ENCODE peak calls at places on chromosome 10, in seven cellular contexts. One of them, this sample, is unnamed.

GRCh38 chr10:59012839-59013238 is 163.6 kb upstream of the PHYHIPL start:
- DNase-seq in neural progenitor cell: no peak
- DNase-seq in HCT116: no peak
- DNase-seq in SK-N-SH: no peak
- DNase-seq in MM.1S: no peak
- DNase-seq in GM23248: no peak
- DNase-seq in GM23338: no peak
- DNase-seq in this sample: no peak

GRCh38 chr10:124570646-124571045 is 109.0 kb downstream of the LHPP start:
- DNase-seq in neural progenitor cell: no peak
- DNase-seq in HCT116: no peak
- DNase-seq in SK-N-SH: no peak
- DNase-seq in MM.1S: no peak
- DNase-seq in GM23248: no peak
- DNase-seq in GM23338: no peak
- DNase-seq in this sample: no peak

GRCh38 chr10:119516381-119517234 is 25.9 kb downstream of the RGS10 start:
- DNase-seq in neural progenitor cell: no peak
- DNase-seq in HCT116: no peak
- DNase-seq in SK-N-SH: no peak
- DNase-seq in MM.1S: peak; percentile 80
- DNase-seq in GM23248: no peak
- DNase-seq in GM23338: no peak
- DNase-seq in this sample: no peak

GRCh38 chr10:44517635-44518034 is 132.7 kb upstream of the CXCL12 start:
- DNase-seq in neural progenitor cell: peak; percentile 17
- DNase-seq in HCT116: peak; percentile 10
- DNase-seq in SK-N-SH: peak; percentile 6
- DNase-seq in MM.1S: no peak
- DNase-seq in GM23248: peak; percentile 18
- DNase-seq in GM23338: peak; percentile 68
- DNase-seq in this sample: no peak

GRCh38 chr10:84336406-84336805 is 8.0 kb downstream of the CCSER2 start:
- DNase-seq in neural progenitor cell: no peak
- DNase-seq in HCT116: no peak
- DNase-seq in SK-N-SH: no peak
- DNase-seq in MM.1S: no peak
- DNase-seq in GM23248: no peak
- DNase-seq in GM23338: peak; percentile 31
- DNase-seq in this sample: no peak

GRCh38 chr10:95273393-95274312 is 17.1 kb downstream of the PDLIM1 start:
- DNase-seq in neural progenitor cell: no peak
- DNase-seq in HCT116: no peak
- DNase-seq in SK-N-SH: no peak
- DNase-seq in MM.1S: no peak
- DNase-seq in GM23248: peak; percentile 90
- DNase-seq in GM23338: no peak
- DNase-seq in this sample: peak; percentile 80

GRCh38 chr10:29895436-29895835 is 163.9 kb downstream of the JCAD start:
- DNase-seq in neural progenitor cell: peak; percentile 41
- DNase-seq in HCT116: no peak
- DNase-seq in SK-N-SH: peak; percentile 14
- DNase-seq in MM.1S: no peak
- DNase-seq in GM23248: peak; percentile 84
- DNase-seq in GM23338: peak; percentile 37
- DNase-seq in this sample: peak; percentile 37

GRCh38 chr10:79244841-79245504 is 102.3 kb upstream of the PPIF start:
- DNase-seq in neural progenitor cell: no peak
- DNase-seq in HCT116: no peak
- DNase-seq in SK-N-SH: no peak
- DNase-seq in MM.1S: peak; percentile 90
- DNase-seq in GM23248: peak; percentile 52
- DNase-seq in GM23338: no peak
- DNase-seq in this sample: no peak

GRCh38 chr10:15789793-15790525 is 70.2 kb upstream of the ITGA8 start:
- DNase-seq in neural progenitor cell: no peak
- DNase-seq in HCT116: no peak
- DNase-seq in SK-N-SH: no peak
- DNase-seq in MM.1S: no peak
- DNase-seq in GM23248: peak; percentile 88
- DNase-seq in GM23338: no peak
- DNase-seq in this sample: no peak

GRCh38 chr10:93711891-93712290 is 9.5 kb upstream of the FRA10AC1 start:
- DNase-seq in neural progenitor cell: no peak
- DNase-seq in HCT116: no peak
- DNase-seq in SK-N-SH: no peak
- DNase-seq in MM.1S: no peak
- DNase-seq in GM23248: peak; percentile 29
- DNase-seq in GM23338: no peak
- DNase-seq in this sample: no peak

GRCh38 chr10:93712593-93712992 is 10.2 kb upstream of the FRA10AC1 start:
- DNase-seq in neural progenitor cell: no peak
- DNase-seq in HCT116: no peak
- DNase-seq in SK-N-SH: no peak
- DNase-seq in MM.1S: no peak
- DNase-seq in GM23248: no peak
- DNase-seq in GM23338: no peak
- DNase-seq in this sample: no peak

GRCh38 chr10:93718937-93719725 is 16.7 kb upstream of the FRA10AC1 start:
- DNase-seq in neural progenitor cell: peak; percentile 31
- DNase-seq in HCT116: no peak
- DNase-seq in SK-N-SH: no peak
- DNase-seq in MM.1S: no peak
- DNase-seq in GM23248: no peak
- DNase-seq in GM23338: peak; percentile 30
- DNase-seq in this sample: no peak

GRCh38 chr10:93716771-93717170 is 14.4 kb upstream of the FRA10AC1 start:
- DNase-seq in neural progenitor cell: no peak
- DNase-seq in HCT116: no peak
- DNase-seq in SK-N-SH: no peak
- DNase-seq in MM.1S: no peak
- DNase-seq in GM23248: no peak
- DNase-seq in GM23338: no peak
- DNase-seq in this sample: no peak

GRCh38 chr10:93715345-93715744 is 13.0 kb upstream of the FRA10AC1 start:
- DNase-seq in neural progenitor cell: no peak
- DNase-seq in HCT116: no peak
- DNase-seq in SK-N-SH: no peak
- DNase-seq in MM.1S: no peak
- DNase-seq in GM23248: no peak
- DNase-seq in GM23338: no peak
- DNase-seq in this sample: no peak
- TF ChIP-seq EZH2phosphoT487 in neural progenitor cell: no peak
- TF ChIP-seq EZH2phosphoT487 in HCT116: no peak
- TF ChIP-seq EZH2phosphoT487 in SK-N-SH: no peak
- TF ChIP-seq EZH2phosphoT487 in MM.1S: no peak
- TF ChIP-seq EZH2phosphoT487 in GM23248: no peak
- TF ChIP-seq EZH2phosphoT487 in GM23338: no peak
- TF ChIP-seq EZH2phosphoT487 in this sample: no peak

GRCh38 chr10:73161662-73162061 is 6.1 kb downstream of the ECD start:
- DNase-seq in neural progenitor cell: no peak
- DNase-seq in HCT116: no peak
- DNase-seq in SK-N-SH: no peak
- DNase-seq in MM.1S: no peak
- DNase-seq in GM23248: no peak
- DNase-seq in GM23338: no peak
- DNase-seq in this sample: no peak
- H3K36me3 ChIP-seq in neural progenitor cell: peaks cover 4% of the 10 kb centered on the region
- H3K36me3 ChIP-seq in HCT116: peaks cover 18% of the 10 kb centered on the region
- H3K36me3 ChIP-seq in SK-N-SH: peaks cover 34% of the 10 kb centered on the region
- H3K36me3 ChIP-seq in MM.1S: no peaks in the 10 kb centered on the region
- H3K36me3 ChIP-seq in GM23248: peaks cover 8% of the 10 kb centered on the region
- H3K36me3 ChIP-seq in GM23338: peaks cover 25% of the 10 kb centered on the region
- H3K36me3 ChIP-seq in this sample: no peaks in the 10 kb centered on the region

GRCh38 chr10:96708456-96708855 is 11.9 kb downstream of the PIK3AP1 start:
- DNase-seq in neural progenitor cell: no peak
- DNase-seq in HCT116: no peak
- DNase-seq in SK-N-SH: no peak
- DNase-seq in MM.1S: no peak
- DNase-seq in GM23248: no peak
- DNase-seq in GM23338: no peak
- DNase-seq in this sample: no peak
- TF ChIP-seq EZH2phosphoT487 in neural progenitor cell: no peak
- TF ChIP-seq EZH2phosphoT487 in HCT116: no peak
- TF ChIP-seq EZH2phosphoT487 in SK-N-SH: no peak
- TF ChIP-seq EZH2phosphoT487 in MM.1S: no peak
- TF ChIP-seq EZH2phosphoT487 in GM23248: no peak
- TF ChIP-seq EZH2phosphoT487 in GM23338: no peak
- TF ChIP-seq EZH2phosphoT487 in this sample: no peak

GRCh38 chr10:806451-807162 is 117.1 kb upstream of the DIP2C start:
- DNase-seq in neural progenitor cell: no peak
- DNase-seq in HCT116: no peak
- DNase-seq in SK-N-SH: no peak
- DNase-seq in MM.1S: no peak
- DNase-seq in GM23248: no peak
- DNase-seq in GM23338: no peak
- DNase-seq in this sample: no peak

GRCh38 chr10:805635-806305 is 116.3 kb upstream of the DIP2C start:
- DNase-seq in neural progenitor cell: no peak
- DNase-seq in HCT116: no peak
- DNase-seq in SK-N-SH: no peak
- DNase-seq in MM.1S: no peak
- DNase-seq in GM23248: no peak
- DNase-seq in GM23338: peak; percentile 19
- DNase-seq in this sample: no peak

GRCh38 chr10:809671-810350 is 120.3 kb upstream of the DIP2C start:
- DNase-seq in neural progenitor cell: no peak
- DNase-seq in HCT116: no peak
- DNase-seq in SK-N-SH: no peak
- DNase-seq in MM.1S: no peak
- DNase-seq in GM23248: no peak
- DNase-seq in GM23338: no peak
- DNase-seq in this sample: no peak

GRCh38 chr10:807163-807957 is 117.9 kb upstream of the DIP2C start:
- DNase-seq in neural progenitor cell: no peak
- DNase-seq in HCT116: no peak
- DNase-seq in SK-N-SH: no peak
- DNase-seq in MM.1S: no peak
- DNase-seq in GM23248: no peak
- DNase-seq in GM23338: no peak
- DNase-seq in this sample: no peak

GRCh38 chr10:807958-808353 is 118.5 kb upstream of the DIP2C start:
- DNase-seq in neural progenitor cell: no peak
- DNase-seq in HCT116: no peak
- DNase-seq in SK-N-SH: no peak
- DNase-seq in MM.1S: no peak
- DNase-seq in GM23248: no peak
- DNase-seq in GM23338: no peak
- DNase-seq in this sample: no peak
- H3K36me3 ChIP-seq in neural progenitor cell: peaks cover 11% of the 10 kb centered on the region
- H3K36me3 ChIP-seq in HCT116: peaks cover 31% of the 10 kb centered on the region
- H3K36me3 ChIP-seq in SK-N-SH: peaks cover 77% of the 10 kb centered on the region
- H3K36me3 ChIP-seq in MM.1S: peaks cover 2% of the 10 kb centered on the region
- H3K36me3 ChIP-seq in GM23248: peaks cover 30% of the 10 kb centered on the region
- H3K36me3 ChIP-seq in GM23338: peaks cover 28% of the 10 kb centered on the region
- H3K36me3 ChIP-seq in this sample: no peaks in the 10 kb centered on the region

GRCh38 chr10:116973371-116973905 is 31.5 kb downstream of the SHTN1 start:
- DNase-seq in neural progenitor cell: no peak
- DNase-seq in HCT116: no peak
- DNase-seq in SK-N-SH: no peak
- DNase-seq in MM.1S: no peak
- DNase-seq in GM23248: no peak
- DNase-seq in GM23338: no peak
- DNase-seq in this sample: no peak
- TF ChIP-seq EZH2phosphoT487 in neural progenitor cell: no peak
- TF ChIP-seq EZH2phosphoT487 in HCT116: no peak
- TF ChIP-seq EZH2phosphoT487 in SK-N-SH: no peak
- TF ChIP-seq EZH2phosphoT487 in MM.1S: no peak
- TF ChIP-seq EZH2phosphoT487 in GM23248: no peak
- TF ChIP-seq EZH2phosphoT487 in GM23338: no peak
- TF ChIP-seq EZH2phosphoT487 in this sample: no peak

DNA sequence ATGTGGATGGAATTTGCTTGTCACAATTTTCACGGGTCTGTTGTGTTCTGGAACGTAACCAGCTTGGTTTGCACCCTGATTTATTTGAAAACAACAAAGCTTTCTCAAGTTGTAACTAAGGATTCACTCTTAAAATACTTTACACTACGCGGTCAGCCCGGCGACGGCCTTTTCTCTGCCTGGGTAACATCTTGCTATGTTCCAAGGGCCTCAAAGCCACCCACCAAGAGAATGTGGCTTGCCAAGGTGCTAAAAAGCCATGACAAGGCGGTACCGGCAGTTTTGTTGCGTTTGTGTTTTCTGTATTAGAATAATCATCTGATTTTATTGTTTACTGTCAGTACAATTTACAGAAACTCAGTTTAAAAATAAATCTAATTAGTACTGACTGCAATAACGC is 220.9 kb downstream of the SFMBT2 start:
- DNase-seq in neural progenitor cell: no peak
- DNase-seq in HCT116: no peak
- DNase-seq in SK-N-SH: no peak
- DNase-seq in MM.1S: no peak
- DNase-seq in GM23248: no peak
- DNase-seq in GM23338: no peak
- DNase-seq in this sample: no peak
- H3K36me3 ChIP-seq in neural progenitor cell: no peaks in the 10 kb centered on the region
- H3K36me3 ChIP-seq in HCT116: no peaks in the 10 kb centered on the region
- H3K36me3 ChIP-seq in SK-N-SH: no peaks in the 10 kb centered on the region
- H3K36me3 ChIP-seq in MM.1S: no peaks in the 10 kb centered on the region
- H3K36me3 ChIP-seq in GM23248: no peaks in the 10 kb centered on the region
- H3K36me3 ChIP-seq in GM23338: no peaks in the 10 kb centered on the region
- H3K36me3 ChIP-seq in this sample: no peaks in the 10 kb centered on the region

GRCh38 chr10:70380350-70381135 is 1.9 kb downstream of the LRRC20 start:
- DNase-seq in neural progenitor cell: no peak
- DNase-seq in HCT116: no peak
- DNase-seq in SK-N-SH: no peak
- DNase-seq in MM.1S: no peak
- DNase-seq in GM23248: no peak
- DNase-seq in GM23338: no peak
- DNase-seq in this sample: no peak
- TF ChIP-seq EZH2phosphoT487 in neural progenitor cell: no peak
- TF ChIP-seq EZH2phosphoT487 in HCT116: no peak
- TF ChIP-seq EZH2phosphoT487 in SK-N-SH: no peak
- TF ChIP-seq EZH2phosphoT487 in MM.1S: no peak
- TF ChIP-seq EZH2phosphoT487 in GM23248: no peak
- TF ChIP-seq EZH2phosphoT487 in GM23338: no peak
- TF ChIP-seq EZH2phosphoT487 in this sample: no peak